ENCODE peak calls at places on chromosomes 7 and 10, in six cellular contexts. O is GM12878, Z is MM.1S, C is endothelial cell of umbilical vein, V is neuronal stem cell, I is H9. H is an unnamed sample.

GRCh38 chr10:60480865-60481563 is 91.3 kb upstream of the ANK3 start:
- DNase-seq in I (no peak), O (no peak), Z (no peak), C (peak; percentile 40), V (no peak), H (no peak)

GRCh38 chr10:87507879-87508278 is 3.2 kb downstream of the MINPP1 start:
- DNase-seq in C (no peak), O (no peak), I (no peak), Z (no peak), V (no peak), H (no peak)

GRCh38 chr7:105718511-105718925 is 137.2 kb upstream of the EFCAB10 start:
- DNase-seq in Z (no peak), V (no peak), O (no peak), C (no peak), I (no peak), H (no peak)

GRCh38 chr7:6489612-6490011 is 41.9 kb upstream of the DAGLB start:
- DNase-seq in I (no peak), O (no peak), V (no peak), C (no peak), Z (peak; percentile 5), H (no peak)

GRCh38 chr7:129014501-129015101 is 40.3 kb downstream of the TNPO3 start:
- DNase-seq in I (no peak), C (no peak), O (no peak), V (no peak), Z (no peak), H (no peak)

GRCh38 chr10:77641788-77642397 is 4.3 kb upstream of the KCNMA1 start:
- DNase-seq in Z (peak; percentile 79), C (peak; percentile 78), I (no peak), V (peak; percentile 77), O (no peak), H (peak; percentile 78)

GRCh38 chr10:55800607-55801241 is 560.3 kb downstream of the ZWINT start:
- DNase-seq in V (no peak), I (no peak), O (no peak), Z (no peak), C (no peak), H (no peak)

GRCh38 chr10:35463105-35463867 is 127.0 kb downstream of the CCNY start:
- DNase-seq in C (peak; percentile 42), V (no peak), Z (no peak), I (no peak), O (no peak), H (no peak)

GRCh38 chr7:30910369-30911073 is 1.1 kb upstream of the AQP1 start:
- DNase-seq in Z (no peak), V (no peak), C (no peak), O (no peak), I (no peak), H (no peak)

GRCh38 chr7:131330299-131330698 is 2.6 kb downstream of the MKLN1 start:
- DNase-seq in C (no peak), Z (no peak), I (no peak), O (no peak), V (no peak), H (no peak)

GRCh38 chr10:43216931-43217562 is 49.8 kb downstream of the RASGEF1A start:
- DNase-seq in C (no peak), Z (no peak), V (no peak), I (no peak), O (no peak), H (no peak)

GRCh38 chr10:43219848-43220247 is 47.0 kb downstream of the RASGEF1A start:
- DNase-seq in Z (no peak), C (no peak), V (no peak), O (no peak), I (no peak), H (peak; percentile 27)

GRCh38 chr10:43218951-43219837 is 47.7 kb downstream of the RASGEF1A start:
- DNase-seq in C (no peak), V (no peak), Z (no peak), O (no peak), I (no peak), H (no peak)

GRCh38 chr10:43217563-43218205 is 49.2 kb downstream of the RASGEF1A start:
- DNase-seq in O (no peak), I (no peak), V (no peak), C (no peak), Z (no peak), H (no peak)

DNA sequence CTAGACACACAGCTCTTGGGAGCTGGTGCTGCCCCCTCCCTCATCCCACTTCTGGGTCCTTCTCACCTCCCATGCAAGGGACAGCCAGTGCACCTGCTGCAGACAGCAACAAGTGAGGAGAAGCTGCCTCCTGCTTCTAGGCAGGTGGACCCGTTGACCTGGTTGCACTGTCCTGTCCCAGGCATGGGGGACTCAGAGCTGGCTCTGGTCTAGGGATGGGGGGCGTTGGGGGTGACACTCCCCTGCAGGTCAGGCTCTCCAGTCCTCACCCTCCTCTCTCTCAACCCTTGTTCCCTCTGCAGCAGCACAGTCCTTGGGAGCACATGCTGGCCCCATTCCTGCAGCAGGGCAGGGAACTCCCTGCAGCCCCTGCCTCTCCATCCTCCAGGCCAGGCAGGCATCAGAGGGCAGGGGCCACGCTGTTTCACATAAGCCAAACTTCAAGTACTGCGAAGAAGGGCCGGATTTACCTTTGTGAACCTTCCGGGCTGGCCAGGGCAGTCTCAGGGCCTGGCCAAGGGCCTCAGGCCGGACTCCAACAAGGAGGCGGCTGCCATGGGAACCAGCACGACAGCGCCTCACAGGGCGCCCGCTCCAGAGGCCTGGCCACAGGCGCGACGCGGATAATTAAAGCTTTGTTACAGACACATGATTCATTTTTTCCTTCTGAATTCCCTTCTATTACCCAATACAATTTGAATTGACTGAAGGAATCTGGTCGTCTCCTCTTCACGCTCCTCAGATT is 48.5 kb downstream of the RASGEF1A start:
- DNase-seq in I (no peak), O (no peak), C (no peak), Z (no peak), V (no peak), H (no peak)
- H3K9ac ChIP-seq in I (no peak overlapping the region), O (no peak overlapping the region), C (no peak overlapping the region), Z (no peak overlapping the region), V (peak overlapping the region; percentile 36), H (no peak overlapping the region)

GRCh38 chr7:139427029-139427420 is 56.4 kb downstream of the KLRG2 start:
- DNase-seq in O (no peak), C (no peak), Z (no peak), I (no peak), V (no peak), H (no peak)

GRCh38 chr7:139427788-139428187 is 55.7 kb downstream of the KLRG2 start:
- DNase-seq in I (no peak), O (no peak), C (no peak), V (no peak), Z (no peak), H (no peak)

GRCh38 chr7:139431459-139431858 is 52.0 kb downstream of the KLRG2 start:
- DNase-seq in I (no peak), Z (no peak), C (no peak), V (no peak), O (no peak), H (no peak)

GRCh38 chr7:139431010-139431409 is 52.5 kb downstream of the KLRG2 start:
- DNase-seq in I (no peak), C (no peak), V (no peak), O (no peak), Z (no peak), H (no peak)

DNA sequence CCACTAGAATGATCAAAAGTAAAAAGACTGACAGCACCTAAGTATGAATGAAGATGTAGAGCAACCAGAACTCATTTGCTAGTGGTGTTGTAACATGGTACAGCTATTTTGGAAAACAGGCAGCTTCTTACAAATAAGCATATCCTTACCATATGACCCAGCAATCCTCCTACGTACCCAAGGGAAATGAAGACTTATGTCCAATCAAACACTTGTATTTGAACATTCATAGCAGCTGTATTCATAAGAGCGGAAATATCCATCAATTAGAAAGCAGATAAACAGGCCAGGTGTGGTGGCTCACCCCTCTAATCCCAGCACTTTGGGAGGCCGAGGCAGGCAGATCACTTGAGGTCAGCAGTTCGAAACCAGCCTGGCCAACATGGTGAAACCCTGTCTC is 53.0 kb downstream of the KLRG2 start:
- DNase-seq in O (no peak), Z (no peak), C (no peak), I (no peak), V (no peak), H (no peak)
- H3K9ac ChIP-seq in O (no peak overlapping the region), Z (no peak overlapping the region), C (no peak overlapping the region), I (no peak overlapping the region), V (no peak overlapping the region), H (no peak overlapping the region)

GRCh38 chr7:47816647-47817046 is 131.6 kb downstream of the PKD1L1 start:
- DNase-seq in Z (no peak), I (no peak), V (no peak), C (no peak), O (no peak), H (no peak)
- H3K9ac ChIP-seq in Z (no peak overlapping the region), I (no peak overlapping the region), V (no peak overlapping the region), C (no peak overlapping the region), O (no peak overlapping the region), H (no peak overlapping the region)

DNA sequence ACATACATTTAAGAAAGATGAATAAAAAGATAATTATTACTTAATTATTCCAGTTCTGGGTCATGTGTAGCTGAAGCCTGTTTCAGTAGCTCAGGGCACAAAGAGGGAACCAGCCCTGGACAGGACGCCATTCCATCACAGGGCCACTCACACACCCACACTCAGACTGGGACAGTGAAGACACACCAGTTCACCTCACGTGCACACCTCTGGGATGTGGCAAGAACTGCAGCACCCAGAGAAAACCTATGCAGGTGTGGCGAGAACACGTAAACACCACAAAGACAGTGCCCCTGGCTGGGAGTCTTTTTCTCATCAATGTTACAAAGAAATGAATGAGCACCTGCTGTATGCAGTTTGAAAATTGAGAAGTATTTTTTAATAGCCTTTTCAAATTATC is 1.6 kb upstream of the IDI1 start:
- DNase-seq in C (no peak), V (no peak), Z (peak; percentile 80), O (no peak), I (peak; percentile 62), H (peak; percentile 79)
- H3K9ac ChIP-seq in C (peak overlapping the region; percentile 88), V (no peak overlapping the region), Z (no peak overlapping the region), O (peak overlapping the region; percentile 92), I (no peak overlapping the region), H (peak overlapping the region; percentile 92)

DNA sequence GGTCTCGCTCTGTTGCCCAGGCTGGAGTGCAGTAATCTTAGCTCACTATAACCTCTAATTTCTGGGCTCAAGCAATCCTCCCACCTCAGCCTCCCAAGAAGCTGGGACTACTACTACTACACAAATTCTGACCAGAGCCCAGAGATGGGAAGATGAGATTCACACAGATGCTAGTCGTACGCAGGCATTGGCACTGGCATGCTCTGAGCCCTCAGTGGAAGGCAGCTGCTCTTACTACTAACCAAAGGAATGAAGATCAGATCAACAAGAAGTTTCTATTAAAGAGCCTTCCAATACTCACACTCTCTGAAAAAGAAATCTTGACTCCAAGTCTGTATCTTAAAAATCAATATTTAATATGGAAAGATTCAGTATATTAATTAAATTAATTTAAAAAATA is 10.7 kb downstream of the GDF2 start:
- DNase-seq in C (no peak), V (no peak), O (no peak), I (no peak), Z (no peak), H (no peak)
- H3K9ac ChIP-seq in C (no peak overlapping the region), V (no peak overlapping the region), O (no peak overlapping the region), I (no peak overlapping the region), Z (no peak overlapping the region), H (no peak overlapping the region)

GRCh38 chr10:61904711-61905445 is 3.4 kb downstream of the ARID5B start:
- DNase-seq in O (peak; percentile 75), I (no peak), V (no peak), Z (peak; percentile 74), C (peak; percentile 79), H (peak; percentile 57)
- H3K9ac ChIP-seq in O (peak overlapping the region; percentile 32), I (no peak overlapping the region), V (no peak overlapping the region), Z (peak overlapping the region; percentile 93), C (peak overlapping the region; percentile 22), H (no peak overlapping the region)